ENCODE peak calls at places on chromosome 1, in six cellular contexts. E, P, X, Y, S and U are unnamed samples.

GRCh38 chr1:52660807-52661206 is 27.8 kb downstream of the SHISAL2A start:
- DNase-seq in E (no peak), X (no peak), S (no peak), P (no peak), Y (no peak), U (no peak)

GRCh38 chr1:94801919-94802546 is 18.1 kb upstream of the SLC44A3 start:
- DNase-seq in P (peak; percentile 62), X (peak; percentile 19), Y (peak; percentile 87), E (peak; percentile 94), S (peak; percentile 94), U (peak; percentile 24)

GRCh38 chr1:233673146-233673946 is 59.4 kb downstream of the KCNK1 start:
- DNase-seq in S (no peak), Y (no peak), E (no peak), P (no peak), X (no peak), U (no peak)

GRCh38 chr1:6329392-6329791 is 64.2 kb downstream of the ACOT7 start:
- DNase-seq in X (no peak), P (no peak), Y (no peak), S (no peak), E (peak; percentile 17), U (no peak)

GRCh38 chr1:96554364-96554763 is 167.2 kb upstream of the PTBP2 start:
- DNase-seq in S (no peak), E (no peak), X (no peak), P (no peak), Y (no peak), U (no peak)

GRCh38 chr1:116852910-116853309 is 56.8 kb upstream of the PTGFRN start:
- DNase-seq in S (peak; percentile 55), X (no peak), P (no peak), Y (peak; percentile 94), E (no peak), U (no peak)

GRCh38 chr1:228860911-228861829 is 125.9 kb downstream of the RHOU start:
- DNase-seq in Y (no peak), X (no peak), E (peak; percentile 87), S (peak; percentile 89), P (peak; percentile 22), U (no peak)

GRCh38 chr1:228036701-228037231 is 30.0 kb downstream of the WNT3A start:
- DNase-seq in Y (no peak), P (peak; percentile 30), X (no peak), E (no peak), S (no peak), U (no peak)

GRCh38 chr1:5415621-5416020 is 576.6 kb downstream of the NPHP4 start:
- DNase-seq in E (no peak), P (peak; percentile 59), S (no peak), X (no peak), Y (peak; percentile 66), U (no peak)

GRCh38 chr1:15848929-15849774 is 1.6 kb downstream of the SPEN start:
- DNase-seq in E (peak; percentile 82), Y (peak; percentile 95), S (peak; percentile 96), P (peak; percentile 87), X (no peak), U (peak; percentile 88)

GRCh38 chr1:15849775-15850449 is 2.4 kb downstream of the SPEN start:
- DNase-seq in Y (peak; percentile 91), X (no peak), S (peak; percentile 86), E (peak; percentile 60), P (peak; percentile 69), U (peak; percentile 69)

GRCh38 chr1:15847893-15848142 is 311 bp downstream of the SPEN start:
- DNase-seq in Y (no peak), E (no peak), P (no peak), X (no peak), S (no peak), U (no peak)

GRCh38 chr1:15847100-15847892 is at the start of gene SPEN:
- DNase-seq in E (peak; percentile 96), X (peak; percentile 77), P (peak; percentile 91), Y (peak; percentile 98), S (peak; percentile 97), U (peak; percentile 98)

DNA sequence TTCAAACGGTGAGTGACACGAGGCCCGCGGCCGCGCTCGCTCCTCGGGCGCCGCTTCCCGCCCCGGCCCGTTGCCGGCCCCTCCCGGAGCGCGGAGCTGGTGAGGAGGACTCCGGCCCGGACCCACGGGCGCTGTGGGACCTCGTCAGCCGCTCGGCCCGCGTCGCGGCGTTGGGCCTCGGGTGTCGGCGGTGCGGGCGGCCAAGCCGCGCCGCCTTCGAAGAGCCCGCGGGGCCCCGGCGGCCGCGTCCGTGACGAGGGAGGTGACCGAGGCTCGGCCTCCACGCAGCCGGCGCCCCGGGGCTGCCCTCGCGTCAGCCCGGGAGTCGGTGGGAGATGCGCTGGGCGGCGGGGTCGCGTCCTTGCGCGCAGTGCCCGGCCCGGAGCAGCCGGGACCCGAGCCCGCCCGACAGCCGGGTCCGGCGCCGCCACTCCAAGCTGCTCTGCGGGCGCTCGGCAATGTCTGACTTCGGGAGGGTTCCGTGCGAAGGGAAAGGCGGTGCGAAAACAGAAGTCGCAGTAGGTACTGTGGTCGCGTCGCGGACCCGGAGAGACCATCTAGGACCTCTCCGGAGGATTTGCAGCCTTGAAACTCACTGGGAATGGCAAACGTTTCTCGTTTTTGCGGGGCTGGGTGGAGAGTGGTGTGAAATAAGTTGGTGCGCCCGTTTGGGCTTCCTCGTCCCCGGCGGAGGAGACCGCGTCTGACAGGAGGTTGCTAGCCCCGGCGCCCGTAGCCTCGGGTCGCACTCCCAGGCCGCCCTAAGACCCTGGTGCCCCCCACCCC is 829 bp downstream of the SPEN start:
- DNase-seq in E (peak; percentile 23), Y (peak; percentile 48), X (no peak), P (peak; percentile 50), S (peak; percentile 59), U (no peak)
- H2BK5ac ChIP-seq in E (peak overlapping the region; percentile 79), Y (no peak overlapping the region), X (no peak overlapping the region), P (no peak overlapping the region), S (peak overlapping the region; percentile 26), U (peak overlapping the region; percentile 76)

GRCh38 chr1:31154000-31154631 is 85.6 kb downstream of the NKAIN1 start:
- DNase-seq in S (no peak), E (no peak), P (no peak), Y (no peak), X (no peak), U (no peak)
- H4K8ac ChIP-seq in S (peak overlapping the region; percentile 99), E (peak overlapping the region; percentile 100), P (no peak overlapping the region), Y (peak overlapping the region; percentile 97), X (peak overlapping the region; percentile 69), U (no peak overlapping the region)

DNA sequence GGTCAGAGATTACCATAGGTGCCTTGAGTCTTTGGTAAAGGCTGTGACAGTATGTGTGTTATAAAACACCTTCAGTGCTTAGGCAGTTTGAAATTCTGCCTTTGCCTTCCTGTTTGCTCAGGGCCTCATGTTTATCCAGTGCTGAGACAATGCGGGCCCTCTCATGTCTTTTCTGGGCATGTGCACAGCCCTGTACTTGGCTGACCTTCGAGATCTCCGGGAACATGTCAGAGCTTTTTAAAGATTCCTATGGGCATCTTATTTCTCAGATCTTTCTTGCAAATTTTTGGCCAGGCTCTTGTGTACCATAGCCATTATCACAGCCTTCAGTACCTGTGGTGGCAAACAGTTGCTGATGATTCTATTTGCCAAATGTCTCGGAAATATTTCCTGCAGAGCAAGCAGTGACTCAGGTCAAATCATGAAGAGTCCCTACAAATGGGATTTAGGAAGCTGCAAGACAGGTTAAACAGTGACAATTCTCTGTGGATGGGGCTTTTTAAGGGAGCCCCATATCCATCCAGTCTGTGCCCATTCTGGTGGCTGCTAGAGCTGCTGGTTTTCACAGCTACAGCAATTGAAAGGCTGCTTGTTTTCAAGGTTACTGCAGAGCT is 42.1 kb downstream of the HOOK1 start:
- DNase-seq in S (no peak), Y (peak; percentile 13), E (no peak), X (no peak), P (no peak), U (no peak)
- H2BK15ac ChIP-seq in S (no peak overlapping the region), Y (no peak overlapping the region), E (no peak overlapping the region), X (no peak overlapping the region), P (no peak overlapping the region), U (no peak overlapping the region)

GRCh38 chr1:183330335-183330734 is 87.8 kb downstream of the NMNAT2 start:
- DNase-seq in S (no peak), E (no peak), Y (no peak), P (peak; percentile 60), X (no peak), U (no peak)

GRCh38 chr1:183323849-183324683 is 94.1 kb downstream of the NMNAT2 start:
- DNase-seq in P (no peak), X (no peak), E (peak; percentile 57), Y (peak; percentile 83), S (peak; percentile 60), U (no peak)

GRCh38 chr1:183331095-183331742 is 87.0 kb downstream of the NMNAT2 start:
- DNase-seq in S (no peak), P (peak; percentile 62), Y (peak; percentile 95), X (no peak), E (no peak), U (peak; percentile 26)

GRCh38 chr1:183328371-183328770 is 89.8 kb downstream of the NMNAT2 start:
- DNase-seq in Y (no peak), X (no peak), E (no peak), P (no peak), S (no peak), U (no peak)

GRCh38 chr1:183327429-183328290 is 90.5 kb downstream of the NMNAT2 start:
- DNase-seq in Y (no peak), P (no peak), S (no peak), E (no peak), X (no peak), U (no peak)
- H2BK5ac ChIP-seq in Y (no peak overlapping the region), P (no peak overlapping the region), S (no peak overlapping the region), E (no peak overlapping the region), X (no peak overlapping the region), U (no peak overlapping the region)

GRCh38 chr1:63777286-63777685 is 3.5 kb downstream of the ROR1 start:
- DNase-seq in S (no peak), Y (no peak), P (no peak), X (no peak), E (no peak), U (no peak)
- H4K8ac ChIP-seq in S (no peak overlapping the region), Y (no peak overlapping the region), P (no peak overlapping the region), X (no peak overlapping the region), E (no peak overlapping the region), U (no peak overlapping the region)

GRCh38 chr1:209707308-209707707 is 2.7 kb downstream of the HSD11B1 start:
- DNase-seq in E (peak; percentile 29), X (no peak), S (no peak), Y (no peak), P (no peak), U (no peak)

GRCh38 chr1:209708297-209708696 is 3.7 kb downstream of the HSD11B1 start:
- DNase-seq in S (no peak), P (no peak), E (no peak), Y (no peak), X (no peak), U (no peak)

GRCh38 chr1:209706622-209707021 is 2.0 kb downstream of the HSD11B1 start:
- DNase-seq in E (no peak), Y (no peak), P (no peak), S (no peak), X (no peak), U (no peak)

GRCh38 chr1:209710837-209711236 is 6.2 kb downstream of the HSD11B1 start:
- DNase-seq in E (no peak), S (no peak), Y (no peak), P (no peak), X (no peak), U (no peak)

GRCh38 chr1:209710098-209710497 is 5.5 kb downstream of the HSD11B1 start:
- DNase-seq in P (no peak), E (no peak), Y (no peak), X (no peak), S (no peak), U (no peak)
- H2BK15ac ChIP-seq in P (no peak overlapping the region), E (no peak overlapping the region), Y (no peak overlapping the region), X (no peak overlapping the region), S (no peak overlapping the region), U (no peak overlapping the region)

GRCh38 chr1:46616277-46617107 is at the start of gene MOB3C:
- DNase-seq in E (peak; percentile 77), P (peak; percentile 66), Y (peak; percentile 43), X (no peak), S (peak; percentile 87), U (peak; percentile 33)
- H2BK5ac ChIP-seq in E (peak within 1 kb of the TSS; percentile 86), P (no peak within 1 kb of the TSS), Y (no peak within 1 kb of the TSS), X (peak within 1 kb of the TSS; percentile 81), S (no peak within 1 kb of the TSS), U (no peak within 1 kb of the TSS)

GRCh38 chr1:75672528-75673393 is 51.7 kb upstream of the ACADM start:
- DNase-seq in P (peak; percentile 86), X (no peak), S (peak; percentile 75), Y (peak; percentile 91), E (peak; percentile 83), U (no peak)
- H4K8ac ChIP-seq in P (no peak overlapping the region), X (peak overlapping the region; percentile 39), S (no peak overlapping the region), Y (no peak overlapping the region), E (no peak overlapping the region), U (no peak overlapping the region)